ENCODE peak calls at places on chromosomes 11 and 22, in seven cellular contexts. S is fibroblast of lung; D is tibial artery; E is effector memory CD4-positive, alpha-beta T cell; M is PC-3; I is mammary epithelial cell; C is cardiac muscle cell. Z is an unnamed sample. For H3K36me3 and H3K27me3, the result is how much of the 10 kb centered on the place peaks cover.

GRCh38 chr11:68521962-68522626 is 61.5 kb downstream of the PPP6R3 start:
- DNase-seq in E (no peak), S (no peak), M (no peak), I (no peak), C (no peak), D (no peak), Z (no peak)

GRCh38 chr22:22229683-22230420 is 14.7 kb upstream of the VPREB1 start:
- DNase-seq in E (no peak), C (no peak), D (no peak), S (no peak), M (no peak), I (no peak), Z (no peak)

GRCh38 chr11:35978173-35978572 is 34.3 kb downstream of the LDLRAD3 start:
- DNase-seq in S (no peak), D (no peak), C (no peak), E (no peak), I (no peak), M (no peak), Z (no peak)

GRCh38 chr11:120130991-120131760 is 6.7 kb downstream of the TRIM29 start:
- DNase-seq in M (no peak), S (no peak), I (no peak), C (no peak), D (peak), E (no peak), Z (no peak)

GRCh38 chr11:92885600-92885999 is 83.9 kb upstream of the MTNR1B start:
- DNase-seq in E (no peak), S (no peak), D (no peak), C (no peak), M (no peak), I (no peak), Z (no peak)

GRCh38 chr11:95067828-95068244 is 1.1 kb downstream of the SRSF8 start:
- DNase-seq in S (peak), E (no peak), M (no peak), D (peak), I (no peak), C (no peak), Z (no peak)

GRCh38 chr11:103109818-103110388 is 677 bp downstream of the DYNC2H1 start:
- DNase-seq in E (no peak), S (peak), M (no peak), D (peak), I (no peak), C (peak), Z (no peak)

GRCh38 chr22:46173152-46173551 is 22.8 kb downstream of the PPARA start:
- DNase-seq in I (no peak), D (no peak), S (no peak), C (no peak), M (no peak), E (no peak), Z (no peak)

GRCh38 chr11:12800032-12800671 is 125.9 kb downstream of the TEAD1 start:
- DNase-seq in D (no peak), C (peak), E (no peak), M (peak), I (peak), S (peak), Z (no peak)

GRCh38 chr11:95487391-95487790 is 256.4 kb upstream of the SESN3 start:
- DNase-seq in C (no peak), S (no peak), M (no peak), D (no peak), I (peak), E (no peak), Z (no peak)

DNA sequence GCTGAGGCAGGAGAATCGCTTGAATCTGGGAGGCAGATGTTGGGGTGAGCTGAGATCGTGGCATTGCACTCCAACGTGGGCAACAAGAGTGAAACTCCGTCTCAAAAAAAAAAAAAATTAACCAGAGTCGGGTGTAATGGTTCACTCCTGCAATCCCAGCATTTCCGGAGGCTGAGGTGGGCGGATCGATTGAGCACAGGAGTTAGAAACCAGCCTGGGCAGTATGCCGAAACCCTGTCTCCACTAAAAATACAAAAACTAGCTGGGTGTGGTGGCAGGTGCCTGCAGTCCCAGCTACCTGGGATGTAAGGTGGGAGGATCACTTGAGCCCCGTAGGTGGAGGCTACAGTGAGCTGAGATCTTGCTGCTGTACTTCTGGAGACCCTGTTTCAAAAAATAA is 1.5 kb downstream of the RANGAP1 start:
- DNase-seq in D (no peak), C (no peak), M (no peak), S (no peak), E (no peak), I (peak), Z (no peak)
- H3K36me3 ChIP-seq in D (under half), C (under half), M (under half), S (under half), E (under half), I (under half), Z (half or more)

GRCh38 chr11:2137202-2138071 is 1.8 kb downstream of the IGF2 start:
- DNase-seq in M (peak), E (no peak), I (peak), S (peak), C (peak), D (peak), Z (peak)
- H3K27me3 ChIP-seq in M (under half), E (half or more), I (under half), S (under half), C (half or more), D (under half), Z (under half)

GRCh38 chr11:117170210-117170609 is 8.3 kb upstream of the SIDT2 start:
- DNase-seq in C (peak), D (no peak), I (no peak), E (no peak), M (no peak), S (no peak), Z (no peak)
- H3K36me3 ChIP-seq in C (under half), D (under half), I (under half), E (under half), M (under half), S (under half), Z (under half)

DNA sequence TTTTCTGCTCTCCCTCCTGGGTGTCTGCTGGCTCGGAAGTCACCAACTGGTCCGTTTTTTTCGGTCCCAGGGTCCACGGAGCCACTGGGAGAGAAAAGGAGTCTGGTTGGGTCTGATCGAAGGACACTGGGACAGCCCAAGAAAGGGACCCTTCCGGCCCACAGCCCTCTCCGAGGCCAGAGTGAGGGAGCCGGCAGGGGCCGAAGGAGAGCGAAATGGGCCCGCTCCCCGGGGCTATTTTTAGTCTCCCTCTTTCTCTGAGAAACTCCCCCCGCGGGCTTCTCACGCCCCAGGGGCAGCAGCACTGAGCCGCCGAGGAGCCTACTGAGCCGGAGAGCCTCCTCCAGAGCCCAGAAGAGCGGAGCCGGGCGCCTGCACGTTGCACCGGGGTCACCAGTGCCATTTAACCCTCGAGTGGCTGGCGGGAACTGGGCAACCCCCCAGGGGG is 1.9 kb downstream of the ESAM start:
- DNase-seq in C (no peak), E (no peak), D (no peak), M (no peak), S (no peak), I (no peak), Z (no peak)
- H3K27me3 ChIP-seq in C (half or more), E (under half), D (under half), M (under half), S (under half), I (under half), Z (under half)

DNA sequence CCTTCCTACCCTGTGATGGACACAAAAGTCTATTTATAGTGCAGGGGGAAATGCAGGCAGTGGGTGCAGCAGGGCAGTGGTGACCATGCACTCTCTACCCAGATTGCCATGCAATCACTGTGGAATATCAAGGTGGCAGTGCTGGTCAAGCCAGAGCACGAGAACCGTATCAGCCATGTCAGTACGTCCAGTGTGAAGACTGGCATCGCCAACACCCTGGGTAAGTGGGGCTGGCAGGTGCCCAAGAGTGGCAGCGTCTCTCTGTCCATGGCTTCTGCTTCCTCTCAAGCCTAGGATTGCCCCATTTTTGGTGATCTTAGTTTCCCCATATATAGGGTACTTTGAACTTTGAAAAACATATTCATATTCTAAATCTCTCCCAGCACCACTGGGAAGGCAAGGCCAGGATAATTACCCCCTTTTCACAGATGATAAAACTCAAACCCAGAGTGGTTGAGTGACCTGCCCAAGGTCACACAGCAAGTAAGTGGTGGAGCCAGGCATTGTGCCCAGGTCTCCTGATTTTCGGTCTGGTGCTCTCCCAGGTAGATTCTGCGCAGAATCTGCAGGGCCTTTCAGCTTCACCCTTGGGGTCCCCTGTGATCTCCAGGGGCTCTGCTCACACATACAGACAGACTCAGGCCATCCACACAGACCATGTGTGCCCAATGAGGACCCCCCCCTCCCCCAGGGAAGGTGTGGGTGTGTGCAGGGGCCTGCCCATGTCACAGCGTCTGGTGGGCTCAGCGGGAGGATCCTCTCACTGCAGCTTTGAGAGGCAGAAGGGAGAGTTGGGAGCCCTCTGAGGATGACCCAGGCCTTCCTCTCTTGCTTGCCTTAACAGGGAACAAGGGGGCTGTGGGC is 7.1 kb downstream of the INPPL1 start:
- DNase-seq in S (no peak), I (no peak), C (no peak), D (no peak), E (no peak), M (no peak), Z (no peak)
- H3K36me3 ChIP-seq in S (half or more), I (under half), C (half or more), D (half or more), E (half or more), M (half or more), Z (under half)

GRCh38 chr11:117885777-117886176 is 9.3 kb upstream of the FXYD6 start:
- DNase-seq in E (no peak), I (no peak), C (peak), S (peak), M (no peak), D (peak), Z (no peak)

GRCh38 chr11:117892651-117893050 is 16.2 kb upstream of the FXYD6 start:
- DNase-seq in E (no peak), M (no peak), D (no peak), S (no peak), C (no peak), I (no peak), Z (no peak)

GRCh38 chr11:117884994-117885393 is 8.5 kb upstream of the FXYD6 start:
- DNase-seq in M (no peak), S (peak), D (no peak), E (no peak), C (peak), I (peak), Z (no peak)

GRCh38 chr11:117887431-117888139 is 11.1 kb upstream of the FXYD6 start:
- DNase-seq in E (no peak), I (no peak), M (no peak), C (no peak), D (no peak), S (no peak), Z (no peak)

DNA sequence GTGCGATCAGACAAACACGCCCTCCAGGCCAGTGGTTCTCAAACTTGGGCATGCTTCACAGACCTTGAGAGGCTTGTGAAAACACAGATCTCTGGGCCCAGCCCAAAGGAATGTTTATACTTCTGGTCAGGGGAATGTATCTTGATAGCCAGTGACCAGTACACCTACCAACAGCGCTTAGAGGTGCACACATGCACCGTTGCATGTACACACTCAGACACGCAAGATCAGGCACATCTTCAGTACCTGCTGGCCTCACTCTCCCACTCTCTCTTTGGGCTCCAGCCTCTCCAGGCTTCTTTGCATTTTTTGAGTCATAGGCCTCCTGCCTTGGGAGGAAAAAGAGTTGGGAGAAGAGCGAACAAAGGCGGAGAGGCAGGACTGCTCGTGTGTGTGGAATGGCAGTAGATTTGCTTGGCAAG is 11.7 kb upstream of the FXYD6 start:
- DNase-seq in C (no peak), S (no peak), D (no peak), E (no peak), M (no peak), I (no peak), Z (no peak)
- H3K27me3 ChIP-seq in C (under half), S (under half), D (under half), E (under half), M (half or more), I (under half), Z (under half)

GRCh38 chr22:19045094-19045493 is 77.1 kb downstream of the DGCR2 start:
- DNase-seq in S (no peak), D (no peak), C (no peak), E (no peak), I (no peak), M (no peak), Z (no peak)
- H3K36me3 ChIP-seq in S (under half), D (half or more), C (under half), E (half or more), I (under half), M (under half), Z (half or more)

GRCh38 chr11:779955-780532 is 2.8 kb upstream of the GATD1 start:
- DNase-seq in M (no peak), E (no peak), D (no peak), C (no peak), S (no peak), I (no peak), Z (no peak)
- H3K27me3 ChIP-seq in M (under half), E (under half), D (under half), C (under half), S (under half), I (under half), Z (under half)

GRCh38 chr11:763073-763463 is 14.2 kb downstream of the GATD1 start:
- DNase-seq in M (peak), I (peak), E (no peak), S (no peak), C (no peak), D (no peak), Z (no peak)
- H3K36me3 ChIP-seq in M (under half), I (under half), E (under half), S (under half), C (under half), D (under half), Z (under half)

DNA sequence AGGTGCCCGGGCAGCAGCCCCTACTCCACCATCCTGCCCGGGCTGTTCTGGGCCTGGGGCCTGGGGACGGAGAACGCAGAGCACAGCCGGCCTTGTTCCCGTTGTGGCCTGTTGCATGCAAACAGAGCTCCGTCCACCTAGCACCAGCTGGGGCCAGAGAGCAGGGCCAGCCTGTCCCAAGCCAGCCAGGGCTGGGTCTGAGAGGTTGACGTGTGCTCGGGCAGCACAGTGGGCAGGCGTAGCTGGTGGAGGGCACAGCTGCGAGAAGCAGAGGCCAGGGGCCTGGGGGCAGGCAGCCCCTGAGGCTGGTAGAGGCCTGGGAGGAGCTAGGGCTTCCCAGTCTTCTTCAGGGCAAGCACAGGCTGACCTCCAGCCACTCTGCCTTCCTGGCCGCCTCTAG is 1192.6 kb downstream of the BRD1 start:
- DNase-seq in M (no peak), D (no peak), S (no peak), I (no peak), E (no peak), C (no peak), Z (no peak)
- H3K27me3 ChIP-seq in M (under half), D (under half), S (under half), I (under half), E (under half), C (under half), Z (under half)

Z was measured in SJSA1.